ENCODE peak calls at places on chromosome 3, in ten cellular contexts. One of them, this sample, is unnamed.

GRCh38 chr3:50811893-50812292 is 137.2 kb downstream of the DOCK3 start:
- DNase-seq in HepG2: no peak
- DNase-seq in Peyer's patch: no peak
- DNase-seq in uterus: no peak
- DNase-seq in right cardiac atrium: no peak
- DNase-seq in IMR-90: no peak
- DNase-seq in body of pancreas: no peak
- DNase-seq in BE2C: no peak
- DNase-seq in fibroblast of mammary gland: no peak
- DNase-seq in foreskin fibroblast: no peak
- DNase-seq in this sample: no peak

GRCh38 chr3:194967126-194968117 is 281.7 kb downstream of the FAM43A start:
- DNase-seq in Peyer's patch: no peak
- DNase-seq in uterus: no peak
- DNase-seq in foreskin fibroblast: peak; percentile 7
- DNase-seq in body of pancreas: no peak
- DNase-seq in fibroblast of mammary gland: peak; percentile 30
- DNase-seq in IMR-90: no peak
- DNase-seq in BE2C: no peak
- DNase-seq in HepG2: no peak
- DNase-seq in right cardiac atrium: no peak
- DNase-seq in this sample: no peak

GRCh38 chr3:94626599-94626998 is 563.7 kb downstream of the NSUN3 start:
- DNase-seq in right cardiac atrium: no peak
- DNase-seq in uterus: no peak
- DNase-seq in foreskin fibroblast: no peak
- DNase-seq in Peyer's patch: no peak
- DNase-seq in body of pancreas: no peak
- DNase-seq in fibroblast of mammary gland: no peak
- DNase-seq in IMR-90: no peak
- DNase-seq in HepG2: no peak
- DNase-seq in BE2C: no peak
- DNase-seq in this sample: no peak

GRCh38 chr3:61530355-61530754 is 31.0 kb upstream of the PTPRG start:
- DNase-seq in right cardiac atrium: no peak
- DNase-seq in body of pancreas: peak; percentile 16
- DNase-seq in uterus: no peak
- DNase-seq in foreskin fibroblast: peak; percentile 13
- DNase-seq in fibroblast of mammary gland: peak; percentile 56
- DNase-seq in Peyer's patch: no peak
- DNase-seq in HepG2: peak; percentile 59
- DNase-seq in IMR-90: peak; percentile 28
- DNase-seq in BE2C: no peak
- DNase-seq in this sample: peak; percentile 42

GRCh38 chr3:143827425-143827824 is 20.8 kb downstream of the SLC9A9 start:
- DNase-seq in uterus: no peak
- DNase-seq in foreskin fibroblast: no peak
- DNase-seq in BE2C: no peak
- DNase-seq in fibroblast of mammary gland: no peak
- DNase-seq in Peyer's patch: no peak
- DNase-seq in IMR-90: no peak
- DNase-seq in right cardiac atrium: no peak
- DNase-seq in body of pancreas: no peak
- DNase-seq in HepG2: no peak
- DNase-seq in this sample: no peak

GRCh38 chr3:186209810-186210752 is 101.2 kb upstream of the ETV5 start:
- DNase-seq in foreskin fibroblast: peak; percentile 53
- DNase-seq in uterus: no peak
- DNase-seq in fibroblast of mammary gland: peak; percentile 71
- DNase-seq in BE2C: peak; percentile 54
- DNase-seq in IMR-90: peak; percentile 72
- DNase-seq in Peyer's patch: peak; percentile 54
- DNase-seq in body of pancreas: peak; percentile 73
- DNase-seq in HepG2: peak; percentile 84
- DNase-seq in right cardiac atrium: peak; percentile 73
- DNase-seq in this sample: peak; percentile 68

GRCh38 chr3:12545473-12545791 is at the start of gene MKRN2OS:
- DNase-seq in HepG2: no peak
- DNase-seq in foreskin fibroblast: no peak
- DNase-seq in IMR-90: peak; percentile 4
- DNase-seq in body of pancreas: peak; percentile 80
- DNase-seq in right cardiac atrium: no peak
- DNase-seq in uterus: no peak
- DNase-seq in Peyer's patch: peak; percentile 75
- DNase-seq in fibroblast of mammary gland: peak; percentile 20
- DNase-seq in BE2C: no peak
- DNase-seq in this sample: no peak

GRCh38 chr3:71109241-71109976 is 474.1 kb downstream of the FOXP1 start:
- DNase-seq in IMR-90: peak; percentile 90
- DNase-seq in Peyer's patch: no peak
- DNase-seq in BE2C: no peak
- DNase-seq in right cardiac atrium: no peak
- DNase-seq in foreskin fibroblast: peak; percentile 68
- DNase-seq in body of pancreas: no peak
- DNase-seq in uterus: no peak
- DNase-seq in fibroblast of mammary gland: peak; percentile 83
- DNase-seq in HepG2: no peak
- DNase-seq in this sample: no peak

GRCh38 chr3:38146504-38146903 is 8.0 kb downstream of the MYD88 start:
- DNase-seq in uterus: no peak
- DNase-seq in body of pancreas: no peak
- DNase-seq in right cardiac atrium: no peak
- DNase-seq in foreskin fibroblast: no peak
- DNase-seq in fibroblast of mammary gland: no peak
- DNase-seq in BE2C: no peak
- DNase-seq in HepG2: no peak
- DNase-seq in IMR-90: no peak
- DNase-seq in Peyer's patch: no peak
- DNase-seq in this sample: no peak

DNA sequence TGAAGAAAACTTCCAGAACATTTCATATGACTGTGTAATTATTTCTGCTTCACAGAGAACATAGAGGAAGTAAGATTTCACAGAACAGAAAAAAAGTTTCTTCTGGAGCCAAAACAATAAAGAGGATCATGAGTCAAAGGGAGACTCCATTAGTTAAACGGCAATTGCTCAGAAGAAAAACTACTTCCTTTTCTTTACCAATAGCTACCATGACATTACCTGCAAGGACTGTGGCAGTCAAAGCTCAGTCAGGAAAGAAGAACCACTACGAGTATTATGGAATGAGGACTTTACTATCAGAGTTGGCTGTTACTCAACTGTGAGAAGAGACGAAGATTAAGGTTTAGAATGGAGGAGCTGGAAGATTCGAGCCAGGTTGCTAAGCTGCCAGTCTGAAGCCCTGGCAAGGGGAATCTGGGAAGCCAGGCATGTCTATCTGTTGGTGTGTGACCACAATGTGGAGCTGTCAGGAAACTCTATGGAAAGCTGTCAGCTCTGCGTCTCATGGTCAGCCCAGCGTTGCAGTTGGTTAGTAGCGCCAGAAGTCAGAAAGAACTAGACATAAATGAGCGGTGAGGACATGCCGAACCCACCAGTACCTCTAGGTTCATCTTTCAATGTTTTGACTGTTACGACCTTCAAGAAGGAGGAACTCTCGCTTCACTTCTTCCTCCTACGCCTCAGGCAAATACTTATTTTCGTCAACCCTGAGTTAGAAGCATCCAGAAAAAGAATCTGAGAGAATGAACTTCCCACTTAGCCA is 604.3 kb downstream of the FGF12 start:
- DNase-seq in uterus: no peak
- DNase-seq in Peyer's patch: no peak
- DNase-seq in fibroblast of mammary gland: no peak
- DNase-seq in IMR-90: no peak
- DNase-seq in body of pancreas: no peak
- DNase-seq in foreskin fibroblast: no peak
- DNase-seq in BE2C: no peak
- DNase-seq in right cardiac atrium: peak; percentile 24
- DNase-seq in HepG2: no peak
- DNase-seq in this sample: no peak
- H3K4me3 ChIP-seq in uterus: no peak overlapping the region
- H3K4me3 ChIP-seq in Peyer's patch: no peak overlapping the region
- H3K4me3 ChIP-seq in fibroblast of mammary gland: no peak overlapping the region
- H3K4me3 ChIP-seq in IMR-90: no peak overlapping the region
- H3K4me3 ChIP-seq in body of pancreas: no peak overlapping the region
- H3K4me3 ChIP-seq in foreskin fibroblast: no peak overlapping the region
- H3K4me3 ChIP-seq in BE2C: no peak overlapping the region
- H3K4me3 ChIP-seq in right cardiac atrium: no peak overlapping the region
- H3K4me3 ChIP-seq in HepG2: no peak overlapping the region
- H3K4me3 ChIP-seq in this sample: no peak overlapping the region

GRCh38 chr3:123317716-123318115 is 116.0 kb downstream of the SEC22A start:
- DNase-seq in body of pancreas: no peak
- DNase-seq in uterus: no peak
- DNase-seq in IMR-90: no peak
- DNase-seq in fibroblast of mammary gland: no peak
- DNase-seq in foreskin fibroblast: no peak
- DNase-seq in right cardiac atrium: no peak
- DNase-seq in HepG2: no peak
- DNase-seq in BE2C: no peak
- DNase-seq in Peyer's patch: no peak
- DNase-seq in this sample: no peak

GRCh38 chr3:123319760-123320159 is 118.0 kb downstream of the SEC22A start:
- DNase-seq in BE2C: no peak
- DNase-seq in body of pancreas: no peak
- DNase-seq in HepG2: no peak
- DNase-seq in right cardiac atrium: peak; percentile 43
- DNase-seq in uterus: no peak
- DNase-seq in foreskin fibroblast: no peak
- DNase-seq in fibroblast of mammary gland: no peak
- DNase-seq in IMR-90: no peak
- DNase-seq in Peyer's patch: peak; percentile 34
- DNase-seq in this sample: no peak

GRCh38 chr3:123321806-123322205 is 120.1 kb downstream of the SEC22A start:
- DNase-seq in Peyer's patch: peak; percentile 28
- DNase-seq in uterus: no peak
- DNase-seq in right cardiac atrium: no peak
- DNase-seq in BE2C: no peak
- DNase-seq in body of pancreas: no peak
- DNase-seq in fibroblast of mammary gland: no peak
- DNase-seq in IMR-90: no peak
- DNase-seq in foreskin fibroblast: no peak
- DNase-seq in HepG2: no peak
- DNase-seq in this sample: no peak

GRCh38 chr3:123318374-123318773 is 116.6 kb downstream of the SEC22A start:
- DNase-seq in right cardiac atrium: no peak
- DNase-seq in HepG2: no peak
- DNase-seq in uterus: no peak
- DNase-seq in IMR-90: no peak
- DNase-seq in fibroblast of mammary gland: no peak
- DNase-seq in Peyer's patch: peak; percentile 16
- DNase-seq in BE2C: no peak
- DNase-seq in foreskin fibroblast: no peak
- DNase-seq in body of pancreas: no peak
- DNase-seq in this sample: no peak

DNA sequence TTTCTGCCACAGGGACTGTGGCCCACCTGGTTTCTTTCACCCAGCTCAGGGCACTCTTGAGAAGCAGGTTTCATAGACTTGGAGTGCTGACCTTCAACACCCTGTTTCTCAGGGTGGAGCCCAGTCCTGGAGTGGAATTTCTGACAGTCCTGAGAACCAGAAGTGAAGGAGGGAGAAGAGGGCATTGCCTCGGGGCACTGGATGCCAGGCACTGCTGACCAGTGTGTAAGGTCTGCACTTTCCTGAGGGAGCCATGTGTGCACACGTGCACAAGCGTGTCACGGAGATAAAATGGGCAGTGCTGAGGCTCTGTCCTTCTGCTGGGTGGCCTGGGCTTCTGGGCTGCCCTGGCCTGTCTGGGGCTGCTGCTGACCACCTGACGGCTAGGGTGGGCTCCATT is 118.5 kb downstream of the SEC22A start:
- DNase-seq in foreskin fibroblast: no peak
- DNase-seq in BE2C: no peak
- DNase-seq in HepG2: no peak
- DNase-seq in fibroblast of mammary gland: no peak
- DNase-seq in body of pancreas: no peak
- DNase-seq in right cardiac atrium: no peak
- DNase-seq in Peyer's patch: peak; percentile 26
- DNase-seq in uterus: no peak
- DNase-seq in IMR-90: no peak
- DNase-seq in this sample: no peak
- H3K4me3 ChIP-seq in foreskin fibroblast: no peak overlapping the region
- H3K4me3 ChIP-seq in BE2C: no peak overlapping the region
- H3K4me3 ChIP-seq in HepG2: no peak overlapping the region
- H3K4me3 ChIP-seq in fibroblast of mammary gland: no peak overlapping the region
- H3K4me3 ChIP-seq in body of pancreas: no peak overlapping the region
- H3K4me3 ChIP-seq in right cardiac atrium: no peak overlapping the region
- H3K4me3 ChIP-seq in Peyer's patch: no peak overlapping the region
- H3K4me3 ChIP-seq in uterus: no peak overlapping the region
- H3K4me3 ChIP-seq in IMR-90: no peak overlapping the region
- H3K4me3 ChIP-seq in this sample: no peak overlapping the region

GRCh38 chr3:54257114-54257513 is 134.8 kb downstream of the CACNA2D3 start:
- DNase-seq in IMR-90: no peak
- DNase-seq in fibroblast of mammary gland: no peak
- DNase-seq in right cardiac atrium: no peak
- DNase-seq in BE2C: no peak
- DNase-seq in body of pancreas: no peak
- DNase-seq in foreskin fibroblast: no peak
- DNase-seq in uterus: no peak
- DNase-seq in HepG2: no peak
- DNase-seq in Peyer's patch: no peak
- DNase-seq in this sample: no peak

GRCh38 chr3:54251705-54252104 is 129.4 kb downstream of the CACNA2D3 start:
- DNase-seq in uterus: no peak
- DNase-seq in HepG2: no peak
- DNase-seq in Peyer's patch: no peak
- DNase-seq in IMR-90: no peak
- DNase-seq in right cardiac atrium: no peak
- DNase-seq in foreskin fibroblast: no peak
- DNase-seq in fibroblast of mammary gland: no peak
- DNase-seq in body of pancreas: no peak
- DNase-seq in BE2C: no peak
- DNase-seq in this sample: no peak
- H3K4me3 ChIP-seq in uterus: no peak overlapping the region
- H3K4me3 ChIP-seq in HepG2: no peak overlapping the region
- H3K4me3 ChIP-seq in Peyer's patch: no peak overlapping the region
- H3K4me3 ChIP-seq in IMR-90: no peak overlapping the region
- H3K4me3 ChIP-seq in right cardiac atrium: no peak overlapping the region
- H3K4me3 ChIP-seq in foreskin fibroblast: no peak overlapping the region
- H3K4me3 ChIP-seq in fibroblast of mammary gland: no peak overlapping the region
- H3K4me3 ChIP-seq in body of pancreas: no peak overlapping the region
- H3K4me3 ChIP-seq in BE2C: no peak overlapping the region
- H3K4me3 ChIP-seq in this sample: no peak overlapping the region

DNA sequence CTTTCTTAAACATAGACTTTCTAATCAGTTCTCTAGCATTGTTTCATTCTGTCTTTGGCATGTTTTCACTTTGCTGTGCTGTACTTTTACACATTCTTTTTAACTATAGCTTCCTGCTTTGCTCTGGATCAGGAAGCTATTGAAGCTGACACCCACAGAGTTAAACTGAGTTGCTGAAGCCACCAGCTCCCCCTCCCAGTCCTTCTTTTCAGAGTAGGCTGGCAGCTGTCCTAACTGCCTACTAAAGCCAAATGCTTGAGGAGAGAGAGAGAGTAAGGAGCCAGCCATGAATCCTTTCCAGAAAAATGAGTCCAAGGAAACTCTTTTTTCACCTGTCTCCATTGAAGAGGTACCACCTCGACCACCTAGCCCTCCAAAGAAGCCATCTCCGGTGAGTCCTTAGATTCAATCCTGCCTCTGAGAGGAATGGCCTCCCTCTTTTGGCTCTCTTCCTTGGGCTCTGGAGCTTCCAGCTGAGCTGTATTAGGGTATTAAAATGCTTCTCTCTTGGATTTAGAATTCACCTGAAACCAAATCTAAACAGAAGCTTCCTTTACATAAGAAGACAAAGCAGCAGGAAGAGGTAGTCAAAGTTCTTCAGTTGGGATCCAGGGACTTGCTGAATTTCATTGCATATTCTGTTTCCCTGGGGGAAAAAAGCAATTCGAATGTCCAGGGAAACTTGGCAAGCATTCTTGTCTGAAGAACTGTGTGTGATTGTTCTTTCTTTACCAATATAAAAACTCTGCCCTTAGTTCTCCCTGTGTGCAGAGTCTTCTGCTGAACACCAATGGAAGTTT is at the start of gene SLC15A2:
- DNase-seq in uterus: no peak
- DNase-seq in right cardiac atrium: peak; percentile 78
- DNase-seq in IMR-90: no peak
- DNase-seq in foreskin fibroblast: no peak
- DNase-seq in BE2C: no peak
- DNase-seq in fibroblast of mammary gland: no peak
- DNase-seq in Peyer's patch: no peak
- DNase-seq in body of pancreas: peak; percentile 47
- DNase-seq in HepG2: no peak
- DNase-seq in this sample: no peak
- H3K4me3 ChIP-seq in uterus: no peak within 1 kb of the TSS
- H3K4me3 ChIP-seq in right cardiac atrium: no peak within 1 kb of the TSS
- H3K4me3 ChIP-seq in IMR-90: no peak within 1 kb of the TSS
- H3K4me3 ChIP-seq in foreskin fibroblast: no peak within 1 kb of the TSS
- H3K4me3 ChIP-seq in BE2C: no peak within 1 kb of the TSS
- H3K4me3 ChIP-seq in fibroblast of mammary gland: no peak within 1 kb of the TSS
- H3K4me3 ChIP-seq in Peyer's patch: no peak within 1 kb of the TSS
- H3K4me3 ChIP-seq in body of pancreas: no peak within 1 kb of the TSS
- H3K4me3 ChIP-seq in HepG2: no peak within 1 kb of the TSS
- H3K4me3 ChIP-seq in this sample: no peak within 1 kb of the TSS

This sample was measured in astrocyte of the cerebellum.